ENCODE peak calls at places on chromosomes 2 and 18, in four cellular contexts. One of them, this sample, is unnamed.

GRCh38 chr2:221527759-221528444 is 44.2 kb downstream of the EPHA4 start:
- DNase-seq in right cardiac atrium: no peak
- DNase-seq in H54: no peak
- DNase-seq in activated CD4-positive, alpha-beta T cell treated with anti-CD3 and anti-CD28 coated beads, Interleukin-2, amount 50 U/mL, for 48 hours: no peak
- DNase-seq in this sample: no peak

GRCh38 chr2:219448099-219448775 is 13.6 kb downstream of the SPEG start:
- DNase-seq in activated CD4-positive, alpha-beta T cell treated with anti-CD3 and anti-CD28 coated beads, Interleukin-2, amount 50 U/mL, for 48 hours: no peak
- DNase-seq in H54: no peak
- DNase-seq in right cardiac atrium: no peak
- DNase-seq in this sample: no peak

GRCh38 chr18:6441201-6441600 is 26.5 kb upstream of the L3MBTL4 start:
- DNase-seq in H54: no peak
- DNase-seq in activated CD4-positive, alpha-beta T cell treated with anti-CD3 and anti-CD28 coated beads, Interleukin-2, amount 50 U/mL, for 48 hours: no peak
- DNase-seq in right cardiac atrium: no peak
- DNase-seq in this sample: no peak

GRCh38 chr2:169082995-169083394 is 13.6 kb downstream of the DHRS9 start:
- DNase-seq in H54: no peak
- DNase-seq in right cardiac atrium: no peak
- DNase-seq in activated CD4-positive, alpha-beta T cell treated with anti-CD3 and anti-CD28 coated beads, Interleukin-2, amount 50 U/mL, for 48 hours: no peak
- DNase-seq in this sample: peak

GRCh38 chr2:39521876-39522517 is 84.9 kb upstream of the MAP4K3 start:
- DNase-seq in H54: no peak
- DNase-seq in right cardiac atrium: no peak
- DNase-seq in activated CD4-positive, alpha-beta T cell treated with anti-CD3 and anti-CD28 coated beads, Interleukin-2, amount 50 U/mL, for 48 hours: no peak
- DNase-seq in this sample: no peak

GRCh38 chr2:241391892-241392665 is 36.0 kb downstream of the FARP2 start:
- DNase-seq in right cardiac atrium: no peak
- DNase-seq in H54: no peak
- DNase-seq in activated CD4-positive, alpha-beta T cell treated with anti-CD3 and anti-CD28 coated beads, Interleukin-2, amount 50 U/mL, for 48 hours: no peak
- DNase-seq in this sample: no peak

GRCh38 chr18:54296017-54296416 is 26.7 kb downstream of the POLI start:
- DNase-seq in activated CD4-positive, alpha-beta T cell treated with anti-CD3 and anti-CD28 coated beads, Interleukin-2, amount 50 U/mL, for 48 hours: no peak
- DNase-seq in H54: no peak
- DNase-seq in right cardiac atrium: no peak
- DNase-seq in this sample: no peak

GRCh38 chr2:86783615-86784339 is 6.9 kb downstream of the CD8A start:
- DNase-seq in activated CD4-positive, alpha-beta T cell treated with anti-CD3 and anti-CD28 coated beads, Interleukin-2, amount 50 U/mL, for 48 hours: peak
- DNase-seq in right cardiac atrium: no peak
- DNase-seq in H54: no peak
- DNase-seq in this sample: peak

GRCh38 chr2:138081225-138082073 is 117.2 kb downstream of the HNMT start:
- DNase-seq in right cardiac atrium: no peak
- DNase-seq in activated CD4-positive, alpha-beta T cell treated with anti-CD3 and anti-CD28 coated beads, Interleukin-2, amount 50 U/mL, for 48 hours: no peak
- DNase-seq in H54: no peak
- DNase-seq in this sample: no peak

GRCh38 chr2:83142934-83143333 is 1316.1 kb downstream of the SUCLG1 start:
- DNase-seq in activated CD4-positive, alpha-beta T cell treated with anti-CD3 and anti-CD28 coated beads, Interleukin-2, amount 50 U/mL, for 48 hours: no peak
- DNase-seq in H54: no peak
- DNase-seq in right cardiac atrium: no peak
- DNase-seq in this sample: no peak

GRCh38 chr2:145538661-145539319 is 1018.9 kb upstream of the ZEB2 start:
- DNase-seq in H54: no peak
- DNase-seq in right cardiac atrium: no peak
- DNase-seq in activated CD4-positive, alpha-beta T cell treated with anti-CD3 and anti-CD28 coated beads, Interleukin-2, amount 50 U/mL, for 48 hours: no peak
- DNase-seq in this sample: no peak

GRCh38 chr2:234795272-234795920 is 156.4 kb upstream of the SH3BP4 start:
- DNase-seq in right cardiac atrium: no peak
- DNase-seq in activated CD4-positive, alpha-beta T cell treated with anti-CD3 and anti-CD28 coated beads, Interleukin-2, amount 50 U/mL, for 48 hours: no peak
- DNase-seq in H54: no peak
- DNase-seq in this sample: no peak

GRCh38 chr18:74551936-74552555 is 17.7 kb downstream of the CNDP1 start:
- DNase-seq in H54: peak
- DNase-seq in right cardiac atrium: peak
- DNase-seq in activated CD4-positive, alpha-beta T cell treated with anti-CD3 and anti-CD28 coated beads, Interleukin-2, amount 50 U/mL, for 48 hours: peak
- DNase-seq in this sample: peak

GRCh38 chr18:11167778-11168177 is 18.4 kb upstream of the PIEZO2 start:
- DNase-seq in right cardiac atrium: no peak
- DNase-seq in H54: no peak
- DNase-seq in activated CD4-positive, alpha-beta T cell treated with anti-CD3 and anti-CD28 coated beads, Interleukin-2, amount 50 U/mL, for 48 hours: no peak
- DNase-seq in this sample: no peak

GRCh38 chr2:168892327-168892726 is 2.1 kb upstream of the SPC25 start:
- DNase-seq in right cardiac atrium: no peak
- DNase-seq in H54: no peak
- DNase-seq in activated CD4-positive, alpha-beta T cell treated with anti-CD3 and anti-CD28 coated beads, Interleukin-2, amount 50 U/mL, for 48 hours: no peak
- DNase-seq in this sample: no peak

GRCh38 chr2:122635649-122636496 is 880.4 kb downstream of the TSN start:
- DNase-seq in H54: no peak
- DNase-seq in activated CD4-positive, alpha-beta T cell treated with anti-CD3 and anti-CD28 coated beads, Interleukin-2, amount 50 U/mL, for 48 hours: no peak
- DNase-seq in right cardiac atrium: no peak
- DNase-seq in this sample: no peak

GRCh38 chr18:74818776-74819175 is 221.1 kb downstream of the ZNF407 start:
- DNase-seq in right cardiac atrium: no peak
- DNase-seq in H54: no peak
- DNase-seq in activated CD4-positive, alpha-beta T cell treated with anti-CD3 and anti-CD28 coated beads, Interleukin-2, amount 50 U/mL, for 48 hours: no peak
- DNase-seq in this sample: no peak

GRCh38 chr2:157056200-157056676 is 201.3 kb upstream of the GALNT5 start:
- DNase-seq in activated CD4-positive, alpha-beta T cell treated with anti-CD3 and anti-CD28 coated beads, Interleukin-2, amount 50 U/mL, for 48 hours: no peak
- DNase-seq in right cardiac atrium: no peak
- DNase-seq in H54: peak
- DNase-seq in this sample: no peak

GRCh38 chr2:109446531-109447131 is 167.1 kb downstream of the SEPTIN10 start:
- DNase-seq in H54: no peak
- DNase-seq in activated CD4-positive, alpha-beta T cell treated with anti-CD3 and anti-CD28 coated beads, Interleukin-2, amount 50 U/mL, for 48 hours: no peak
- DNase-seq in right cardiac atrium: no peak
- DNase-seq in this sample: no peak